ENCODE peak calls at places on chromosomes 12 and 14, in nine cellular contexts. O is astrocyte of the spinal cord, C is hepatocyte, X is Calu3, E is choroid plexus epithelial cell, V is OCI-LY7, N is tibial artery, Q is transverse colon, U is thoracic aorta. T is an unnamed sample.

GRCh38 chr12:68178184-68178583 is 18.6 kb upstream of the IFNG start:
- DNase-seq in O (no peak), C (no peak), X (no peak), E (peak; percentile 7), V (no peak), N (no peak), Q (no peak), U (no peak), T (no peak)

GRCh38 chr14:88045705-88046104 is 40.8 kb downstream of the GPR65 start:
- DNase-seq in O (no peak), C (no peak), X (no peak), E (no peak), V (no peak), N (peak; percentile 69), Q (peak; percentile 10), U (no peak), T (no peak)

GRCh38 chr12:105955976-105956375 is 182.8 kb downstream of the NUAK1 start:
- DNase-seq in O (no peak), C (no peak), X (no peak), E (peak; percentile 65), V (no peak), N (no peak), Q (no peak), U (no peak), T (no peak)

GRCh38 chr12:106760184-106760531 is 14.3 kb upstream of the RIC8B start:
- DNase-seq in O (no peak), C (no peak), X (no peak), E (peak; percentile 57), V (peak; percentile 95), N (no peak), Q (peak; percentile 31), U (no peak), T (peak; percentile 75)

GRCh38 chr12:117875652-117876491 is 92.9 kb downstream of the KSR2 start:
- DNase-seq in O (peak; percentile 54), C (peak; percentile 53), X (no peak), E (peak; percentile 9), V (no peak), N (no peak), Q (no peak), U (no peak), T (peak; percentile 69)

GRCh38 chr14:106657460-106657859 is 1131.1 kb downstream of the TMEM121 start:
- DNase-seq in O (no peak), C (no peak), X (peak; percentile 27), E (no peak), V (peak; percentile 44), N (no peak), Q (peak; percentile 46), U (no peak), T (peak; percentile 8)

GRCh38 chr14:72715910-72716268 is 178.0 kb downstream of the DPF3 start:
- DNase-seq in O (no peak), C (no peak), X (no peak), E (no peak), V (no peak), N (peak; percentile 66), Q (no peak), U (no peak), T (no peak)

GRCh38 chr14:20799444-20799843 is 3.2 kb downstream of the RNASE1 start:
- DNase-seq in O (no peak), C (no peak), X (no peak), E (no peak), V (no peak), N (no peak), Q (no peak), U (no peak), T (no peak)

GRCh38 chr14:69260246-69260978 is 454 bp downstream of the GALNT16 start:
- DNase-seq in O (no peak), C (peak; percentile 61), X (peak; percentile 29), E (peak; percentile 14), V (no peak), N (no peak), Q (no peak), U (no peak), T (peak; percentile 50)

DNA sequence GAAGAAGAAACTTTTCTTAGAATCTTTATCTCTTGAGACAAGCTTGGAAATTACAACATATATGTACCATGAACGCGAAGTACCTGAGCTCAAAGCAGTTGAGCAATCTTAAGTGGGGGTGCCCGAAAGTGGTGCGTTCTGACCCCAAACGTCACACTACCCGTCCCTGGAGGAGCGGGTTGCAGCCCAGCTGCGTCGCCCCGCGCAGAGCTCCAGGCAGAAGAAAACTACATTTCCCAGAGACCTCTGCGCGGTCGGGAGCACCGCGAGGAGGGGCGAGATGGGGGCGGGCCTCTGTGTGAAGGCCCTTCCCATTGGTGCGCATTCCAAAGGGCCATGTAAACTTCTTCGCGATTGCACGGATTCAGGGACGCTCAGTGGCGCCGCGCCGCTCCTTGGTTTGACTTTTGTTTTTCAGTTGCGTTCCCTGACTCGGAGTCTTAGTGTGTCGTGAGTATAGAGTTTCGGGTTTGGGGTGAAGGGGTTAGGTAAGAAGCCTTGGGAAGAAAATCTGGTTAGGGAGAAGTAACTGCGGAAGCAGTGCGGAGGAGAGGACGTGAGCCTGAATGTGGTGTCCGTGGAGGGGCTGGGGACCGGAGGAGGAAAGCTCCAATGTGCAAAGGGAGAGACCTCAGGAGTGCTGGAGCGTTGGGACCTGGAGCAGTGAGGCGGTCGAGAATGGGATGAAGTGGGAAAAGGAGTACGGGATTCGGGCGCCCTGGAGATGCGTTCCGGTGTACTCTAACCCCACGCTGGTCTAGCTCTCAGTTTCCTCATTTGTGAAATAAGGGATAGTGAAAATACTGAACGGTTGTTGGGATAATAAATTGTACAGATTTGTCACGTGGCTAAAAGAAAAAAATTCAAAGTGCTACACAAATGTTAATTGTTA is at the start of gene CCDC77:
- DNase-seq in O (peak; percentile 90), C (peak; percentile 95), X (peak; percentile 93), E (peak; percentile 93), V (peak; percentile 96), N (peak; percentile 95), Q (peak; percentile 93), U (peak; percentile 72), T (peak; percentile 94)
- TF ChIP-seq CTCF in O (peak; percentile 35), C (peak; percentile 26), X (no peak), E (peak; percentile 46), V (peak; percentile 39), N (peak; percentile 21), Q (no peak), U (no peak), T (no peak)

GRCh38 chr12:46676396-46676795 is 149.4 kb downstream of the SLC38A4 start:
- DNase-seq in O (no peak), C (no peak), X (no peak), E (no peak), V (no peak), N (no peak), Q (no peak), U (no peak), T (no peak)

GRCh38 chr12:46676797-46677520 is 148.8 kb downstream of the SLC38A4 start:
- DNase-seq in O (no peak), C (no peak), X (no peak), E (no peak), V (no peak), N (no peak), Q (peak; percentile 32), U (no peak), T (no peak)

GRCh38 chr12:46679754-46680153 is 146.0 kb downstream of the SLC38A4 start:
- DNase-seq in O (no peak), C (no peak), X (no peak), E (no peak), V (no peak), N (no peak), Q (no peak), U (no peak), T (no peak)

GRCh38 chr12:46678441-46678840 is 147.4 kb downstream of the SLC38A4 start:
- DNase-seq in O (no peak), C (no peak), X (no peak), E (no peak), V (no peak), N (no peak), Q (no peak), U (no peak), T (no peak)

DNA sequence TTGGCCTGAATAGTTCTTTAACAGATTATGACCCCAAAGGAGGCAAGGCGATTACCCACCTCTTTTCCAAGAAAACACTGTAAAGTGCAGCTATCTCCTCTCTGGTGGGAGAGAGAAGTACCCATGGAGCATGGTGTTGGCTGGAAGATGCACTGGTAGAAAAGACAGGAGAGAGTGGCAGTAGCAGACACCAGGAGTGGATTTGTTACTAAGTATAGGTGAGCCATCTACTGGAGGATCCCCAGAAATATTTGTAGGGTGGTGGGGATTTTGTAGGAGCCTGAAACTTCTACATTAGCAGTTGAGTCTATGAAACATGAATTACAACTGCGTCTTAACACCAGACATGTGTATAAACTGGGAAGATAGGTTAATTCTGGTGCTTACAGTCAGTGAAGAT is 148.0 kb downstream of the SLC38A4 start:
- DNase-seq in O (peak; percentile 55), C (peak; percentile 40), X (no peak), E (peak; percentile 76), V (no peak), N (no peak), Q (no peak), U (no peak), T (no peak)
- TF ChIP-seq CTCF in O (peak; percentile 30), C (peak; percentile 45), X (no peak), E (peak; percentile 55), V (no peak), N (no peak), Q (no peak), U (no peak), T (no peak)

DNA sequence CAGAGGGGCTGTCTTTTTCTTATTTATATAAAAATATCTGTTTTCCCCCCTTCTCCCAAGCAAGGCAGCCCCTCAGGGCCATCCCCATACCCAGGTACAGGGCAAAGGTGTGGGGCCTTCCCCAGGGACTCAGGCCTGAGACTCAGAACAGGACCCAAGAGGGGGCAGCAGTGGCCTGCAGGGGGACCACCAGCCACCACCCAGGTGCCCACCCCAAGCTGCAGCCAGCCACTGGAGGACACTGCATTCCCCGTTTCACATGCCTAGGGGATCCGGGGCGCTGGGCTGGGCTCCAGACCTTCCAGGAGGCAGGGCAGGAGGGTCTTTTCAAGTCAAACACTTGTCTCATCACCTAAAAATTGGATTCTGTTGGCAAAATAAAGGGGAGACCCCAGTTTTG is 83.3 kb downstream of the SCARB1 start:
- DNase-seq in O (no peak), C (no peak), X (no peak), E (no peak), V (no peak), N (no peak), Q (no peak), U (no peak), T (no peak)
- TF ChIP-seq CTCF in O (no peak), C (no peak), X (no peak), E (no peak), V (no peak), N (no peak), Q (no peak), U (no peak), T (no peak)

DNA sequence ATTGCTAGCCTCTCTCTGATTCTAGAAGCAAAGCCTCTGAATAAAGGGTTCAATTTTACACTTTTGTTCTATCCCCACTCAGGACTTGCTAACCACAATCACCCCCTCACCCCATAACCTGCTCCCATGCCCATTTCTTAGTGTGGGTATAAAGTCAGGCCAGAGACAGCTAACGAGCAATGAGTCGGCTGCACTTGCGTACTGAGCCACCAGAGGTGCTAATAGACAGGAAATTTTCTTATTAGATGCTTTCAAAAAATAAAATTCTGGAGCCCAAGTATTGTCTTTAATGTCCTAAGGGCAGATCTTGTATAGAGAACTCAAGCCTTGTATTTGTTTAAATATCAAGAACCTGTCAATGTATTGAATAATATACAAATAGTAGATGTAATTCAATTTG is 256.9 kb downstream of the SYT1 start:
- DNase-seq in O (no peak), C (peak; percentile 6), X (peak; percentile 14), E (peak; percentile 38), V (peak; percentile 6), N (no peak), Q (no peak), U (no peak), T (peak; percentile 9)
- TF ChIP-seq CTCF in O (peak; percentile 18), C (peak; percentile 22), X (peak; percentile 45), E (peak; percentile 67), V (peak; percentile 64), N (no peak), Q (no peak), U (no peak), T (no peak)